ENCODE peak calls at places on chromosomes 11 and 22, in six cellular contexts. One of them, this sample, is unnamed. For H3K4me1, the result is how much of the 10 kb centered on the place peaks cover.

GRCh38 chr11:16169541-16169940 is 186.8 kb downstream of the SOX6 start:
- DNase-seq in Peyer's patch: no peak
- DNase-seq in A549: no peak
- DNase-seq in HCT116: no peak
- DNase-seq in heart left ventricle: no peak
- DNase-seq in psoas muscle: no peak
- DNase-seq in this sample: no peak

GRCh38 chr11:36123353-36124220 is 165.6 kb downstream of the COMMD9 start:
- DNase-seq in heart left ventricle: no peak
- DNase-seq in A549: no peak
- DNase-seq in Peyer's patch: no peak
- DNase-seq in HCT116: no peak
- DNase-seq in psoas muscle: no peak
- DNase-seq in this sample: no peak

GRCh38 chr11:12693485-12694181 is 19.4 kb downstream of the TEAD1 start:
- DNase-seq in heart left ventricle: peak
- DNase-seq in Peyer's patch: peak
- DNase-seq in HCT116: peak
- DNase-seq in A549: peak
- DNase-seq in psoas muscle: peak
- DNase-seq in this sample: peak

GRCh38 chr11:35103366-35104194 is 35.4 kb upstream of the CD44 start:
- DNase-seq in heart left ventricle: no peak
- DNase-seq in A549: no peak
- DNase-seq in psoas muscle: no peak
- DNase-seq in Peyer's patch: no peak
- DNase-seq in HCT116: no peak
- DNase-seq in this sample: no peak

GRCh38 chr11:77395460-77396175 is 78.3 kb downstream of the PAK1 start:
- DNase-seq in Peyer's patch: no peak
- DNase-seq in psoas muscle: no peak
- DNase-seq in heart left ventricle: no peak
- DNase-seq in HCT116: no peak
- DNase-seq in A549: no peak
- DNase-seq in this sample: no peak

GRCh38 chr11:110059706-110060430 is 33.3 kb upstream of the ZC3H12C start:
- DNase-seq in psoas muscle: no peak
- DNase-seq in HCT116: no peak
- DNase-seq in A549: no peak
- DNase-seq in Peyer's patch: no peak
- DNase-seq in heart left ventricle: no peak
- DNase-seq in this sample: no peak

GRCh38 chr22:24054356-24054755 is 43.3 kb downstream of the CABIN1 start:
- DNase-seq in A549: no peak
- DNase-seq in HCT116: no peak
- DNase-seq in psoas muscle: no peak
- DNase-seq in Peyer's patch: no peak
- DNase-seq in heart left ventricle: no peak
- DNase-seq in this sample: no peak

GRCh38 chr11:12005476-12005875 is 3.0 kb downstream of the DKK3 start:
- DNase-seq in A549: no peak
- DNase-seq in HCT116: no peak
- DNase-seq in psoas muscle: no peak
- DNase-seq in Peyer's patch: no peak
- DNase-seq in heart left ventricle: no peak
- DNase-seq in this sample: no peak

GRCh38 chr11:83034673-83035014 is 37.1 kb downstream of the RAB30 start:
- DNase-seq in HCT116: no peak
- DNase-seq in Peyer's patch: no peak
- DNase-seq in heart left ventricle: no peak
- DNase-seq in A549: no peak
- DNase-seq in psoas muscle: no peak
- DNase-seq in this sample: no peak

GRCh38 chr22:30290679-30291333 is 1.5 kb upstream of the CASTOR1 start:
- DNase-seq in A549: no peak
- DNase-seq in heart left ventricle: peak
- DNase-seq in HCT116: no peak
- DNase-seq in psoas muscle: peak
- DNase-seq in Peyer's patch: peak
- DNase-seq in this sample: peak

GRCh38 chr11:67998150-67999045 is 5.5 kb downstream of the UNC93B1 start:
- DNase-seq in A549: no peak
- DNase-seq in psoas muscle: peak
- DNase-seq in Peyer's patch: peak
- DNase-seq in HCT116: no peak
- DNase-seq in heart left ventricle: no peak
- DNase-seq in this sample: no peak

GRCh38 chr11:128422576-128423370 is 164.6 kb downstream of the ETS1 start:
- DNase-seq in HCT116: no peak
- DNase-seq in Peyer's patch: no peak
- DNase-seq in heart left ventricle: peak
- DNase-seq in psoas muscle: peak
- DNase-seq in A549: no peak
- DNase-seq in this sample: no peak

GRCh38 chr11:114233755-114234154 is 62.4 kb upstream of the NNMT start:
- DNase-seq in heart left ventricle: no peak
- DNase-seq in A549: no peak
- DNase-seq in HCT116: no peak
- DNase-seq in psoas muscle: no peak
- DNase-seq in Peyer's patch: no peak
- DNase-seq in this sample: no peak

GRCh38 chr11:133902506-133902905 is 54.3 kb downstream of the IGSF9B start:
- DNase-seq in psoas muscle: no peak
- DNase-seq in heart left ventricle: no peak
- DNase-seq in HCT116: no peak
- DNase-seq in Peyer's patch: peak
- DNase-seq in A549: no peak
- DNase-seq in this sample: peak

GRCh38 chr11:134346101-134346975 is 14.6 kb downstream of the GLB1L2 start:
- DNase-seq in heart left ventricle: no peak
- DNase-seq in A549: no peak
- DNase-seq in psoas muscle: no peak
- DNase-seq in HCT116: no peak
- DNase-seq in Peyer's patch: no peak
- DNase-seq in this sample: no peak

GRCh38 chr11:101049123-101049522 is 80.5 kb downstream of the PGR start:
- DNase-seq in heart left ventricle: no peak
- DNase-seq in A549: no peak
- DNase-seq in HCT116: no peak
- DNase-seq in Peyer's patch: no peak
- DNase-seq in psoas muscle: no peak
- DNase-seq in this sample: no peak

GRCh38 chr11:86923993-86924766 is 31.0 kb downstream of the FZD4 start:
- DNase-seq in heart left ventricle: no peak
- DNase-seq in HCT116: no peak
- DNase-seq in psoas muscle: no peak
- DNase-seq in Peyer's patch: no peak
- DNase-seq in A549: no peak
- DNase-seq in this sample: no peak

GRCh38 chr22:28014141-28015055 is 95.3 kb upstream of the PITPNB start:
- DNase-seq in HCT116: no peak
- DNase-seq in heart left ventricle: peak
- DNase-seq in A549: no peak
- DNase-seq in psoas muscle: peak
- DNase-seq in Peyer's patch: no peak
- DNase-seq in this sample: no peak

GRCh38 chr11:1515082-1516060 is 28.8 kb upstream of the MOB2 start:
- DNase-seq in psoas muscle: peak
- DNase-seq in Peyer's patch: peak
- DNase-seq in heart left ventricle: peak
- DNase-seq in HCT116: peak
- DNase-seq in A549: peak
- DNase-seq in this sample: peak

GRCh38 chr11:9280655-9281301 is 15.6 kb upstream of the DENND5A start:
- DNase-seq in Peyer's patch: no peak
- DNase-seq in heart left ventricle: no peak
- DNase-seq in psoas muscle: no peak
- DNase-seq in HCT116: no peak
- DNase-seq in A549: no peak
- DNase-seq in this sample: no peak

GRCh38 chr11:119816660-119817059 is 87.7 kb upstream of the NECTIN1 start:
- DNase-seq in heart left ventricle: no peak
- DNase-seq in psoas muscle: no peak
- DNase-seq in HCT116: no peak
- DNase-seq in Peyer's patch: no peak
- DNase-seq in A549: no peak
- DNase-seq in this sample: no peak

GRCh38 chr11:129949976-129950318 is 52.7 kb downstream of the PRDM10 start:
- DNase-seq in psoas muscle: no peak
- DNase-seq in Peyer's patch: no peak
- DNase-seq in A549: no peak
- DNase-seq in heart left ventricle: no peak
- DNase-seq in HCT116: no peak
- DNase-seq in this sample: no peak

GRCh38 chr11:1218788-1219445 is 3.9 kb upstream of the MUC5B start:
- DNase-seq in A549: no peak
- DNase-seq in heart left ventricle: peak
- DNase-seq in Peyer's patch: peak
- DNase-seq in HCT116: no peak
- DNase-seq in psoas muscle: no peak
- DNase-seq in this sample: peak

GRCh38 chr11:85525711-85526110 is 101.4 kb downstream of the DLG2 start:
- DNase-seq in psoas muscle: no peak
- DNase-seq in A549: no peak
- DNase-seq in Peyer's patch: no peak
- DNase-seq in HCT116: no peak
- DNase-seq in heart left ventricle: no peak
- DNase-seq in this sample: no peak

DNA sequence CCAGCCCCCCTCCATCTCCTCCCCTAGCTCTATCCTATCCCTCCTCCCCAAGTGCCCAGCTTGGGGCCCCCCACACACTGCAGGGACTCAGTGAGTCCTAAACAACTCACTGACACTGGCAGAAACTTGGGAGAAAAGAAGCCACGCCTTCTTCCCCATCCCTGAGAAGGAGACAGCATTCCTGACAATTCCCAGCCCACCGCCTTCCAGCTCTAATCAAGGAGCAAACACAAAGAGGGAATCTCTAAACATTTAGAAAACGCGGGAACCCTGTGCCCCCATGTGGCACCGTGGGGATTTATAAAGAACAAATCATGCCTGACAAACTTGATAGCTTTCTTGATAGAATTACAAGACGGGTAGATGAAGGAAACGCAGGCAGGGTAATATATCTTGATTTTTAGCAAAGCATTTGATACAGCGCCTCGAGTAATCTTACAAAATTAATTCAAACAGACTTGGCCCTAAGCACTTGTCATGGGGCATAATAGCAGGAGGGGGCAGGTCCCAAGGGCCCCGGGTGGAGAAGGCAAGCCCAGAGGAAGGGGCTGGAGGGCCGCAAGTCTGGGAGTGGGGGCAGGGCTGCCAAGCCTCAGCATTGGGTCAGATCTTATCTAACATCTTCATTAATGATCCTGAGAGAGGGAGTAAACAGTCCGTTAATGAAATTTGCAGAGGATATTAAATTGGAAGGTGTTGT is 4.6 kb downstream of the CHST1 start:
- DNase-seq in heart left ventricle: no peak
- DNase-seq in A549: no peak
- DNase-seq in psoas muscle: no peak
- DNase-seq in Peyer's patch: peak
- DNase-seq in HCT116: no peak
- DNase-seq in this sample: no peak
- TF ChIP-seq CTCF in heart left ventricle: no peak
- TF ChIP-seq CTCF in A549: no peak
- TF ChIP-seq CTCF in psoas muscle: no peak
- TF ChIP-seq CTCF in Peyer's patch: no peak
- TF ChIP-seq CTCF in HCT116: no peak
- TF ChIP-seq CTCF in this sample: no peak

GRCh38 chr22:45772726-45773125 is 101.1 kb downstream of the ATXN10 start:
- DNase-seq in Peyer's patch: no peak
- DNase-seq in A549: no peak
- DNase-seq in HCT116: no peak
- DNase-seq in psoas muscle: no peak
- DNase-seq in heart left ventricle: no peak
- DNase-seq in this sample: no peak

GRCh38 chr22:45771711-45772110 is 100.1 kb downstream of the ATXN10 start:
- DNase-seq in Peyer's patch: no peak
- DNase-seq in psoas muscle: no peak
- DNase-seq in A549: no peak
- DNase-seq in HCT116: no peak
- DNase-seq in heart left ventricle: no peak
- DNase-seq in this sample: no peak

GRCh38 chr22:45770506-45770905 is 98.9 kb downstream of the ATXN10 start:
- DNase-seq in HCT116: no peak
- DNase-seq in Peyer's patch: no peak
- DNase-seq in A549: no peak
- DNase-seq in heart left ventricle: no peak
- DNase-seq in psoas muscle: no peak
- DNase-seq in this sample: no peak

GRCh38 chr22:45769569-45770210 is 98.1 kb downstream of the ATXN10 start:
- DNase-seq in HCT116: no peak
- DNase-seq in Peyer's patch: no peak
- DNase-seq in psoas muscle: peak
- DNase-seq in A549: no peak
- DNase-seq in heart left ventricle: no peak
- DNase-seq in this sample: no peak

GRCh38 chr22:45771057-45771456 is 99.4 kb downstream of the ATXN10 start:
- DNase-seq in HCT116: no peak
- DNase-seq in Peyer's patch: no peak
- DNase-seq in heart left ventricle: no peak
- DNase-seq in psoas muscle: no peak
- DNase-seq in A549: no peak
- DNase-seq in this sample: no peak
- H3K4me1 ChIP-seq in HCT116: under half
- H3K4me1 ChIP-seq in Peyer's patch: under half
- H3K4me1 ChIP-seq in heart left ventricle: under half
- H3K4me1 ChIP-seq in psoas muscle: under half
- H3K4me1 ChIP-seq in A549: under half
- H3K4me1 ChIP-seq in this sample: under half

GRCh38 chr11:18394300-18394927 is at the start of gene LDHA:
- DNase-seq in A549: peak
- DNase-seq in psoas muscle: peak
- DNase-seq in HCT116: peak
- DNase-seq in heart left ventricle: peak
- DNase-seq in Peyer's patch: peak
- DNase-seq in this sample: peak
- TF ChIP-seq CTCF in A549: no peak
- TF ChIP-seq CTCF in psoas muscle: no peak
- TF ChIP-seq CTCF in HCT116: no peak
- TF ChIP-seq CTCF in heart left ventricle: no peak
- TF ChIP-seq CTCF in Peyer's patch: no peak
- TF ChIP-seq CTCF in this sample: no peak

GRCh38 chr11:122114976-122115375 is 1.0 kb downstream of the BLID start:
- DNase-seq in A549: no peak
- DNase-seq in psoas muscle: no peak
- DNase-seq in heart left ventricle: no peak
- DNase-seq in Peyer's patch: no peak
- DNase-seq in HCT116: no peak
- DNase-seq in this sample: no peak

GRCh38 chr11:122120096-122120495 is 4.1 kb upstream of the BLID start:
- DNase-seq in heart left ventricle: no peak
- DNase-seq in HCT116: no peak
- DNase-seq in Peyer's patch: no peak
- DNase-seq in A549: no peak
- DNase-seq in psoas muscle: no peak
- DNase-seq in this sample: no peak

GRCh38 chr11:122116591-122116990 is 576 bp upstream of the BLID start:
- DNase-seq in psoas muscle: no peak
- DNase-seq in HCT116: no peak
- DNase-seq in A549: no peak
- DNase-seq in Peyer's patch: no peak
- DNase-seq in heart left ventricle: no peak
- DNase-seq in this sample: no peak

GRCh38 chr11:122113836-122114235 is 2.2 kb downstream of the BLID start:
- DNase-seq in psoas muscle: no peak
- DNase-seq in A549: no peak
- DNase-seq in heart left ventricle: no peak
- DNase-seq in Peyer's patch: no peak
- DNase-seq in HCT116: no peak
- DNase-seq in this sample: no peak

GRCh38 chr11:122115520-122116343 is at the start of gene BLID:
- DNase-seq in Peyer's patch: no peak
- DNase-seq in HCT116: no peak
- DNase-seq in A549: peak
- DNase-seq in psoas muscle: peak
- DNase-seq in heart left ventricle: no peak
- DNase-seq in this sample: no peak
- H3K4me1 ChIP-seq in Peyer's patch: under half
- H3K4me1 ChIP-seq in HCT116: under half
- H3K4me1 ChIP-seq in A549: under half
- H3K4me1 ChIP-seq in psoas muscle: under half
- H3K4me1 ChIP-seq in heart left ventricle: under half
- H3K4me1 ChIP-seq in this sample: under half